ENCODE peak calls at places on chromosome 5, in five cellular contexts. Q is right lobe of liver, X is pancreas, D is upper lobe of left lung, L is transverse colon. G is an unnamed sample.

GRCh38 chr5:115414406-115415142 is 118.1 kb upstream of the CCDC112 start:
- DNase-seq in D (no peak), X (no peak), Q (no peak), L (peak; percentile 50), G (no peak)

GRCh38 chr5:1336106-1336561 is 8.8 kb downstream of the CLPTM1L start:
- DNase-seq in Q (no peak), L (no peak), X (no peak), D (no peak), G (no peak)

GRCh38 chr5:6748142-6748541 is 34.9 kb downstream of the TENT4A start:
- DNase-seq in D (no peak), X (peak; percentile 26), Q (no peak), L (peak; percentile 2), G (no peak)

GRCh38 chr5:138024117-138024516 is 8.8 kb downstream of the FAM13B start:
- DNase-seq in Q (no peak), D (no peak), L (no peak), X (no peak), G (no peak)

GRCh38 chr5:144276034-144276822 is 105.6 kb downstream of the KCTD16 start:
- DNase-seq in D (no peak), X (no peak), L (no peak), Q (no peak), G (no peak)

GRCh38 chr5:116583085-116583766 is 8.6 kb upstream of the SEMA6A start:
- DNase-seq in L (no peak), Q (no peak), X (no peak), D (no peak), G (no peak)

GRCh38 chr5:32777733-32778132 is 66.6 kb downstream of the NPR3 start:
- DNase-seq in Q (no peak), X (no peak), D (no peak), L (no peak), G (no peak)

GRCh38 chr5:97943036-97943435 is 760.0 kb upstream of the RIOK2 start:
- DNase-seq in Q (no peak), L (no peak), X (no peak), D (no peak), G (no peak)

GRCh38 chr5:118919016-118919415 is 69.3 kb downstream of the DTWD2 start:
- DNase-seq in L (no peak), Q (no peak), D (no peak), X (no peak), G (no peak)

GRCh38 chr5:43485406-43485805 is 1.7 kb upstream of the TMEM267 start:
- DNase-seq in D (no peak), L (peak; percentile 28), Q (no peak), X (no peak), G (no peak)

GRCh38 chr5:132074772-132075718 is 1.5 kb downstream of the CSF2 start:
- DNase-seq in L (no peak), D (no peak), X (peak; percentile 33), Q (no peak), G (no peak)

GRCh38 chr5:6827815-6828214 is 114.6 kb downstream of the TENT4A start:
- DNase-seq in D (no peak), X (no peak), L (no peak), Q (no peak), G (no peak)

GRCh38 chr5:171395042-171395441 is 7.4 kb downstream of the NPM1 start:
- DNase-seq in D (no peak), Q (no peak), X (no peak), L (no peak), G (no peak)

GRCh38 chr5:147346006-147346561 is 111.3 kb downstream of the STK32A start:
- DNase-seq in X (no peak), L (no peak), Q (no peak), D (no peak), G (no peak)

GRCh38 chr5:96569770-96570169 is 92.4 kb upstream of the CAST start:
- DNase-seq in L (no peak), Q (no peak), X (no peak), D (no peak), G (no peak)

GRCh38 chr5:15992918-15993317 is 186.7 kb downstream of the MARCHF11 start:
- DNase-seq in D (no peak), L (no peak), Q (no peak), X (no peak), G (no peak)

GRCh38 chr5:61328791-61329617 is 3.1 kb upstream of the ZSWIM6 start:
- DNase-seq in X (no peak), Q (no peak), D (no peak), L (no peak), G (no peak)

GRCh38 chr5:36744678-36745659 is 131.6 kb upstream of the NIPBL start:
- DNase-seq in D (peak; percentile 92), X (peak; percentile 96), Q (peak; percentile 61), L (peak; percentile 93), G (peak; percentile 67)

GRCh38 chr5:759111-759741 is 25.3 kb downstream of the ZDHHC11B start:
- DNase-seq in X (peak; percentile 83), D (peak; percentile 83), Q (peak; percentile 74), L (peak; percentile 84), G (no peak)

GRCh38 chr5:56798521-56798920 is 16.8 kb upstream of the MAP3K1 start:
- DNase-seq in D (no peak), L (no peak), X (no peak), Q (no peak), G (no peak)

GRCh38 chr5:158463971-158464370 is 605.0 kb upstream of the CLINT1 start:
- DNase-seq in D (no peak), Q (peak; percentile 63), X (no peak), L (peak; percentile 29), G (peak; percentile 17)

GRCh38 chr5:132407970-132408369 is 38.5 kb downstream of the SLC22A5 start:
- DNase-seq in Q (no peak), X (no peak), L (no peak), D (no peak), G (no peak)

GRCh38 chr5:6717247-6717646 is 4.0 kb downstream of the TENT4A start:
- DNase-seq in Q (peak; percentile 69), X (no peak), L (no peak), D (no peak), G (no peak)

GRCh38 chr5:58455966-58456365 is 3.9 kb downstream of the PLK2 start:
- DNase-seq in X (no peak), L (no peak), D (no peak), Q (no peak), G (no peak)

GRCh38 chr5:110345623-110346022 is 380.8 kb downstream of the TMEM232 start:
- DNase-seq in D (no peak), X (no peak), Q (no peak), L (no peak), G (no peak)

GRCh38 chr5:172820046-172820767 is 13.8 kb upstream of the ERGIC1 start:
- DNase-seq in Q (no peak), X (no peak), L (peak; percentile 74), D (peak; percentile 69), G (no peak)

GRCh38 chr5:72646467-72646866 is 139.3 kb upstream of the ZNF366 start:
- DNase-seq in X (no peak), D (no peak), Q (no peak), L (no peak), G (no peak)

GRCh38 chr5:6734243-6734695 is 21.0 kb downstream of the TENT4A start:
- DNase-seq in D (no peak), L (no peak), Q (no peak), X (no peak), G (no peak)

GRCh38 chr5:138938526-138938925 is 63.4 kb upstream of the LRRTM2 start:
- DNase-seq in X (no peak), D (no peak), L (no peak), Q (no peak), G (no peak)

GRCh38 chr5:6541256-6542013 is 91.4 kb downstream of the NSUN2 start:
- DNase-seq in Q (no peak), L (no peak), D (no peak), X (no peak), G (no peak)

GRCh38 chr5:107668933-107669542 is 1.7 kb downstream of the EFNA5 start:
- DNase-seq in Q (no peak), X (no peak), D (no peak), L (peak; percentile 10), G (no peak)

GRCh38 chr5:137088175-137088574 is 411.0 kb downstream of the SPOCK1 start:
- DNase-seq in D (no peak), Q (no peak), L (no peak), X (no peak), G (no peak)

GRCh38 chr5:125587631-125588030 is 835.6 kb upstream of the GRAMD2B start:
- DNase-seq in D (no peak), L (no peak), Q (no peak), X (no peak), G (no peak)

GRCh38 chr5:175343292-175343691 is 100.7 kb downstream of the DRD1 start:
- DNase-seq in L (no peak), D (no peak), X (no peak), Q (no peak), G (no peak)

GRCh38 chr5:112691758-112692157 is 45.9 kb upstream of the APC start:
- DNase-seq in Q (no peak), X (no peak), D (no peak), L (no peak), G (no peak)
- TF ChIP-seq CTCF in Q (peak; percentile 25), X (no peak), D (peak; percentile 7), L (no peak), G (no peak)

DNA sequence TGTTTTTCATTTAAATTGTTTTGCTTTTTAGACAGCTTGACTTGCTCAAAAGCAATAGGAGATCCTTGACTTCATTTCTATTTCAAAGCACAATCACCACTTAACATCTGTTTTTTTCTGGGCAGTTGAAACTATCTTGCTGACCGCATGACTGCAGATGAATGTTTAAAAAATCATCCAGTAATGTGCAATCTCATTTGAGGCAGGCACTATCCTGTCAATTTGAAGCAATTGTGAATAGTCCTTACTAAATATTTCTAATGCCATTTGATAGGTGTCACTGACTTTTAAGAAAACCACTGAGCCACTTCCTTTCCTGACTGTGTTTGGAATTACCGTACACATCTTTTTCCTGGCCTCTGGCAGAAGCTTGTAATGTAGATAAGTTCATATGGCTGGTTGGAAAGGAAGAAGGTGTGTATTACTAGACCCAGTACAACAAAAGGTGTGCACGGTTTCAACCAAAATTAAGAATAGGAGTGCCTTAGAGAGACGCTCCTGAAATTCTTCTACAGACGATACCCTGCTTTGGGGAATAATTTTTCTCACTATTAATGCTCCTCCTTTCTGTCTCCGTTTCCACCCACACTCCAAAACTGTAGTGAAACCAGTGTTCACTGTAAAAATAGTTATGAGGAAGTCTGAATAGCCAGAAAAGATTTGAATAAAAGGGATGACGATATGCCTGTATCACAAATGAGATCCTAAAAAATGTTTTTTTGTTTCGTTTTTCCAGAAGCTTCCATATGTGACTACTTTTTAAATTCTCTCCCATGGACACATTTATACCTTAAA is 136.7 kb upstream of the MOCS2 start:
- DNase-seq in D (no peak), Q (no peak), X (no peak), L (no peak), G (no peak)
- H3K4me1 ChIP-seq in D (no peaks in the 10 kb centered on the region), Q (no peaks in the 10 kb centered on the region), X (no peaks in the 10 kb centered on the region), L (no peaks in the 10 kb centered on the region), G (peaks cover 10% of the 10 kb centered on the region)

GRCh38 chr5:39331993-39332392 is 32.3 kb downstream of the C9 start:
- DNase-seq in Q (no peak), X (no peak), D (no peak), L (no peak), G (no peak)
- H3K27ac ChIP-seq in Q (no peak overlapping the region), X (no peak overlapping the region), D (no peak overlapping the region), L (no peak overlapping the region), G (no peak overlapping the region)

DNA sequence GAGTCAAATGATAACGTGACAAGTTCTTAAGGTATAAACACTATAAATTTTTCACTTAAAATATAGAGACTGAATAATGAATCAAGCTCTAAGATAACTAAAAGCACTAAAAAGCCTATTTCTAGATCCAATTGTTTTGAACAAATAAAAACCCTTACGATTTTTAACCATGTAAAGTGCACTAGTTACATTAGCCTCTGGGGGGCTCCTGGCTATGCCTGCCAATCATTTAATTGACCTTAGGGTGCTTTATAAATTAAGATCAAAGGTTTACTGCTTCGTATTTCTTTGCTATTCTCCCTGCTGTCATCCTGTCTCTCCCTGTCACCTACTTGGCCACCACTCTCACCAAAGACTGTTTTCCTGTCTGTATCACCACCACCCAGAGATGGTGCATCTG is 133.4 kb downstream of the ESM1 start:
- DNase-seq in X (no peak), Q (no peak), L (no peak), D (no peak), G (no peak)
- TF ChIP-seq CTCF in X (no peak), Q (no peak), L (no peak), D (no peak), G (no peak)

G was measured in ascending aorta.